ENCODE peak calls at places on chromosomes 12 and 14, in eight cellular contexts. F is BE2C, G is left ventricle myocardium inferior, B is fibroblast of lung, T is heart right ventricle, M is lower lobe of right lung, R is kidney, C is Panc1. H is an unnamed sample.

GRCh38 chr14:101578489-101578888 is 17.2 kb downstream of the DIO3 start:
- DNase-seq in M (peak; percentile 26), T (no peak), C (no peak), G (no peak), R (peak; percentile 52), F (no peak), B (no peak), H (no peak)

GRCh38 chr12:95205685-95206084 is 11.6 kb downstream of the FGD6 start:
- DNase-seq in M (no peak), R (no peak), C (no peak), F (no peak), B (peak; percentile 89), G (no peak), T (no peak), H (no peak)

GRCh38 chr14:34157642-34158041 is 206.8 kb upstream of the EGLN3 start:
- DNase-seq in B (no peak), R (no peak), G (no peak), C (no peak), T (no peak), M (no peak), F (no peak), H (no peak)

GRCh38 chr14:22391908-22392307 is 197.1 kb downstream of the DAD1 start:
- DNase-seq in T (peak; percentile 22), G (peak; percentile 34), C (no peak), B (peak; percentile 70), F (peak; percentile 69), R (no peak), M (peak; percentile 57), H (peak; percentile 56)

GRCh38 chr14:104287301-104288009 is 149.1 kb downstream of the KIF26A start:
- DNase-seq in B (no peak), T (no peak), M (peak; percentile 30), G (peak; percentile 5), F (peak; percentile 8), C (no peak), R (peak; percentile 53), H (no peak)

GRCh38 chr14:96030136-96030760 is 8.9 kb upstream of the C14orf132 start:
- DNase-seq in M (peak; percentile 81), T (no peak), G (no peak), B (no peak), C (no peak), R (no peak), F (no peak), H (no peak)

GRCh38 chr12:7209958-7210357 is 20.5 kb downstream of the PEX5 start:
- DNase-seq in B (no peak), G (no peak), F (no peak), M (no peak), R (no peak), T (no peak), C (no peak), H (no peak)

GRCh38 chr12:3697311-3697870 is 55.5 kb downstream of the CRACR2A start:
- DNase-seq in B (peak; percentile 10), F (no peak), G (no peak), R (no peak), C (no peak), T (no peak), M (no peak), H (no peak)

GRCh38 chr12:132385923-132386751 is 56.7 kb upstream of the GALNT9 start:
- DNase-seq in C (no peak), T (no peak), B (no peak), R (peak; percentile 63), F (peak; percentile 10), M (peak; percentile 41), G (no peak), H (no peak)

GRCh38 chr14:88841741-88842140 is 17.3 kb downstream of the TTC8 start:
- DNase-seq in T (no peak), R (no peak), M (no peak), B (peak; percentile 65), F (no peak), G (no peak), C (no peak), H (no peak)

GRCh38 chr14:101927859-101928258 is 36.5 kb upstream of the DYNC1H1 start:
- DNase-seq in C (no peak), G (peak; percentile 91), R (peak; percentile 96), T (peak; percentile 86), B (peak; percentile 92), M (peak; percentile 87), F (peak; percentile 81), H (no peak)

GRCh38 chr12:108568653-108569154 is 6.3 kb downstream of the ISCU start:
- DNase-seq in B (no peak), M (no peak), G (no peak), C (no peak), F (no peak), R (no peak), T (no peak), H (no peak)

DNA sequence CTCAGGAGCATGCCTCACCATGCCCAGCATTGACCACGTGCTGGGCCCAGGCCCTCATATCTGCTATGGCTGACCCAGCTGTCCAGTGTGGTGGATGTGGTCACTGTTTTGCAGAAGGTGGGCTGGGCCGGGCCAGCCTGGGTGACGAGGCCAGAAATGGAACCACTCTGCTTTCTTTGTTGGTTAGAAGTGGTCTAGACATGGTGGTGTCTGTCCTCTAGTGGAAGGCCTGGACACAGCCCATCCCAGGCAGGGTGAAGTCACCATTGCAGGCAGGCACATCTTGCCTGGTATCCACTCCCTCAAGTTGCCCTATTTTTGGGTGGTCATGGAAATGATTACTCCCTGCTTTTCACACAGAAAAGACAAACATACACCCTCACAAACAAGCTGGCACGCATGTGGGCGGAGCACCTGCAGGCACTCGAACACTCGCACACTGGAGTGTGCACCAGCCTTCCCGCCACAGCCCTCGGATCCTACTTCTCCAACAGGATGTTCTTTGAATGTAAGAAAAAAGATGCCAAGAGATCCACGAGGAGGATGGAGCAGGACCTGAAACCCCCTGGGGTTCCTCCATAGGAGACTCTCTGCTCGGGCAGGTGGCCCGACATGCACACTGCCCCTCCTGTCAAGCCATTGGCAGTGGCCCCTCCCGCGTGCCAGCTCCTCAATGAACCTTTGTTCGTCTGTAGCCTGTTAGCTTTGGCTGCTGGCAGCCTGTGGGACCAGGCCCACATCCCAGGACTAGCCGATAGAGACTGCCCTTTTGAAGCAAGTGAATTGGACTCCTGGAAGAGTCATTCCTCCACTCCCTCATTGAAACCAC is 38.4 kb downstream of the MLXIP start:
- DNase-seq in M (peak; percentile 39), R (peak; percentile 46), F (no peak), C (no peak), B (no peak), T (no peak), G (peak; percentile 16), H (no peak)
- TF ChIP-seq CTCF in M (no peak), R (no peak), F (peak; percentile 26), C (no peak), B (no peak), T (no peak), G (peak; percentile 34), H (no peak)

GRCh38 chr12:50205648-50206047 is 38.5 kb upstream of the CERS5 start:
- DNase-seq in G (no peak), R (no peak), F (no peak), T (no peak), B (no peak), C (no peak), M (no peak), H (no peak)

GRCh38 chr12:50203691-50204090 is 36.5 kb upstream of the CERS5 start:
- DNase-seq in T (no peak), R (no peak), B (no peak), F (no peak), C (no peak), M (no peak), G (no peak), H (no peak)

GRCh38 chr12:50198829-50199228 is 31.7 kb upstream of the CERS5 start:
- DNase-seq in R (no peak), G (no peak), F (no peak), C (no peak), T (no peak), B (no peak), M (no peak), H (no peak)

GRCh38 chr12:50200507-50201273 is 33.5 kb upstream of the CERS5 start:
- DNase-seq in T (no peak), C (no peak), B (peak; percentile 89), G (no peak), R (no peak), F (no peak), M (no peak), H (no peak)

DNA sequence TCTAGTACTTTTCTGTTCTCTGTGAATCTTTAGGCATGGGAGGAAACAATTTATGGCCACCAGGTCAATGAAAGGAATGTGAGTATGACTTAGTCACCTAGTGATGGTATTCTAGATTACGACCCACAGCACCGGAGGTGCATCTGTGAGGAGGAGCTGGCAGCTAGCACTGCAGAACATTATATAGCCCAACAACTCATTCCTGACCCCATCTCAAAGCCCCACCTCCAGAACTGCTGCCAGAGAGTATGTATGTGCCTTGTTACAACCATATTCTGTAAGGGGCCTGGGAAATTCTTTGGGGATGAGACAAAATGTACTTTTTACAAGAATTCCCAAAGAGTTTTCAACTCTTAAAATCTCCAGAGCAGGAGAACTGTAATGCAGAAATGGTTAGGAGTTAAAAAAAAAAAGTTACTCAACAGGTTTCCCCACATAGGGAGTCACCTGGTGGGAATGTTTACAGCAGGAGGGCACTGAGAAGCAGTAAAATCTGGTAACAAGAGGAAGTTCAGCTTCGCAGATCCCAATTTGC is 34.9 kb upstream of the CERS5 start:
- DNase-seq in M (no peak), B (peak; percentile 94), G (no peak), R (no peak), C (no peak), F (no peak), T (no peak), H (peak; percentile 89)
- H3K4me1 ChIP-seq in M (no peaks in the 10 kb centered on the region), B (peaks cover 8% of the 10 kb centered on the region), G (no peaks in the 10 kb centered on the region), R (no peaks in the 10 kb centered on the region), C (peaks cover 33% of the 10 kb centered on the region), F (no peaks in the 10 kb centered on the region), T (peaks cover 10% of the 10 kb centered on the region), H (peaks cover 40% of the 10 kb centered on the region)

GRCh38 chr14:56720703-56721426 is 89.4 kb downstream of the OTX2 start:
- DNase-seq in R (no peak), C (no peak), F (no peak), B (no peak), G (no peak), T (no peak), M (no peak), H (no peak)

GRCh38 chr14:56718312-56718711 is 92.0 kb downstream of the OTX2 start:
- DNase-seq in R (no peak), F (no peak), G (no peak), T (no peak), M (no peak), B (no peak), C (no peak), H (no peak)

GRCh38 chr14:56716705-56717104 is 93.6 kb downstream of the OTX2 start:
- DNase-seq in R (no peak), T (no peak), F (no peak), M (no peak), C (no peak), B (no peak), G (no peak), H (no peak)

GRCh38 chr14:56715938-56716337 is 94.3 kb downstream of the OTX2 start:
- DNase-seq in R (no peak), B (no peak), F (no peak), M (no peak), C (no peak), T (no peak), G (no peak), H (no peak)
- TF ChIP-seq CTCF in R (no peak), B (no peak), F (peak; percentile 3), M (no peak), C (no peak), T (no peak), G (no peak), H (no peak)

GRCh38 chr12:52874573-52875435 is 26.0 kb upstream of the KRT78 start:
- DNase-seq in M (no peak), C (no peak), T (no peak), F (no peak), G (no peak), R (peak; percentile 37), B (no peak), H (no peak)
- H3K4me1 ChIP-seq in M (peaks cover 39% of the 10 kb centered on the region), C (peaks cover 39% of the 10 kb centered on the region), T (peaks cover 42% of the 10 kb centered on the region), F (peaks cover 4% of the 10 kb centered on the region), G (peaks cover 52% of the 10 kb centered on the region), R (peaks cover 34% of the 10 kb centered on the region), B (peaks cover 34% of the 10 kb centered on the region), H (peaks cover 43% of the 10 kb centered on the region)